ENCODE peak calls at places on chromosomes 16 and 17, in five cellular contexts. One of them, this sample, is unnamed.

GRCh38 chr16:83345846-83346245 is 461.9 kb upstream of the HSBP1 start:
- DNase-seq in NCI-H1105 treated with DMSO at 0.1 percent for 48 hours: peak
- DNase-seq in stimulated activated CD8-positive, alpha-beta memory T cell treated with anti-CD3 and anti-CD28 coated beads, Interleukin-7, amount 100 ng/mL, for 48 hours: no peak
- DNase-seq in AG09319: no peak
- DNase-seq in activated gamma-delta T cell: no peak
- DNase-seq in this sample: no peak

GRCh38 chr16:66970775-66971725 is 10.0 kb downstream of the CES3 start:
- DNase-seq in NCI-H1105 treated with DMSO at 0.1 percent for 48 hours: no peak
- DNase-seq in stimulated activated CD8-positive, alpha-beta memory T cell treated with anti-CD3 and anti-CD28 coated beads, Interleukin-7, amount 100 ng/mL, for 48 hours: no peak
- DNase-seq in AG09319: no peak
- DNase-seq in activated gamma-delta T cell: no peak
- DNase-seq in this sample: no peak

GRCh38 chr16:51152691-51153261 is 1.7 kb upstream of the SALL1 start:
- DNase-seq in NCI-H1105 treated with DMSO at 0.1 percent for 48 hours: no peak
- DNase-seq in stimulated activated CD8-positive, alpha-beta memory T cell treated with anti-CD3 and anti-CD28 coated beads, Interleukin-7, amount 100 ng/mL, for 48 hours: no peak
- DNase-seq in AG09319: no peak
- DNase-seq in activated gamma-delta T cell: no peak
- DNase-seq in this sample: no peak

GRCh38 chr16:30728904-30729672 is 19.1 kb upstream of the PHKG2 start:
- DNase-seq in NCI-H1105 treated with DMSO at 0.1 percent for 48 hours: no peak
- DNase-seq in stimulated activated CD8-positive, alpha-beta memory T cell treated with anti-CD3 and anti-CD28 coated beads, Interleukin-7, amount 100 ng/mL, for 48 hours: no peak
- DNase-seq in AG09319: no peak
- DNase-seq in activated gamma-delta T cell: no peak
- DNase-seq in this sample: no peak

GRCh38 chr16:89293276-89294143 is 76.0 kb downstream of the ZNF778 start:
- DNase-seq in NCI-H1105 treated with DMSO at 0.1 percent for 48 hours: no peak
- DNase-seq in stimulated activated CD8-positive, alpha-beta memory T cell treated with anti-CD3 and anti-CD28 coated beads, Interleukin-7, amount 100 ng/mL, for 48 hours: no peak
- DNase-seq in AG09319: no peak
- DNase-seq in activated gamma-delta T cell: no peak
- DNase-seq in this sample: no peak

GRCh38 chr16:27314161-27314723 is 468 bp downstream of the IL4R start:
- DNase-seq in NCI-H1105 treated with DMSO at 0.1 percent for 48 hours: no peak
- DNase-seq in stimulated activated CD8-positive, alpha-beta memory T cell treated with anti-CD3 and anti-CD28 coated beads, Interleukin-7, amount 100 ng/mL, for 48 hours: peak
- DNase-seq in AG09319: peak
- DNase-seq in activated gamma-delta T cell: no peak
- DNase-seq in this sample: peak

GRCh38 chr16:2970563-2970962 is 1.4 kb downstream of the PAQR4 start:
- DNase-seq in NCI-H1105 treated with DMSO at 0.1 percent for 48 hours: no peak
- DNase-seq in stimulated activated CD8-positive, alpha-beta memory T cell treated with anti-CD3 and anti-CD28 coated beads, Interleukin-7, amount 100 ng/mL, for 48 hours: no peak
- DNase-seq in AG09319: no peak
- DNase-seq in activated gamma-delta T cell: no peak
- DNase-seq in this sample: no peak

GRCh38 chr16:27911486-27911885 is 152.0 kb downstream of the GSG1L start:
- DNase-seq in NCI-H1105 treated with DMSO at 0.1 percent for 48 hours: no peak
- DNase-seq in stimulated activated CD8-positive, alpha-beta memory T cell treated with anti-CD3 and anti-CD28 coated beads, Interleukin-7, amount 100 ng/mL, for 48 hours: no peak
- DNase-seq in AG09319: no peak
- DNase-seq in activated gamma-delta T cell: no peak
- DNase-seq in this sample: no peak

GRCh38 chr17:40018211-40019121 is 3.2 kb downstream of the CSF3 start:
- DNase-seq in NCI-H1105 treated with DMSO at 0.1 percent for 48 hours: no peak
- DNase-seq in stimulated activated CD8-positive, alpha-beta memory T cell treated with anti-CD3 and anti-CD28 coated beads, Interleukin-7, amount 100 ng/mL, for 48 hours: no peak
- DNase-seq in AG09319: no peak
- DNase-seq in activated gamma-delta T cell: no peak
- DNase-seq in this sample: no peak

GRCh38 chr16:58366247-58367031 is 25.8 kb upstream of the GINS3 start:
- DNase-seq in NCI-H1105 treated with DMSO at 0.1 percent for 48 hours: no peak
- DNase-seq in stimulated activated CD8-positive, alpha-beta memory T cell treated with anti-CD3 and anti-CD28 coated beads, Interleukin-7, amount 100 ng/mL, for 48 hours: no peak
- DNase-seq in AG09319: no peak
- DNase-seq in activated gamma-delta T cell: no peak
- DNase-seq in this sample: no peak

GRCh38 chr16:83769397-83770008 is 38.3 kb upstream of the HSBP1 start:
- DNase-seq in NCI-H1105 treated with DMSO at 0.1 percent for 48 hours: no peak
- DNase-seq in stimulated activated CD8-positive, alpha-beta memory T cell treated with anti-CD3 and anti-CD28 coated beads, Interleukin-7, amount 100 ng/mL, for 48 hours: no peak
- DNase-seq in AG09319: no peak
- DNase-seq in activated gamma-delta T cell: no peak
- DNase-seq in this sample: no peak

GRCh38 chr16:24838554-24839266 is 7.1 kb upstream of the SLC5A11 start:
- DNase-seq in NCI-H1105 treated with DMSO at 0.1 percent for 48 hours: no peak
- DNase-seq in stimulated activated CD8-positive, alpha-beta memory T cell treated with anti-CD3 and anti-CD28 coated beads, Interleukin-7, amount 100 ng/mL, for 48 hours: no peak
- DNase-seq in AG09319: no peak
- DNase-seq in activated gamma-delta T cell: no peak
- DNase-seq in this sample: peak

GRCh38 chr16:86074651-86075487 is 175.9 kb downstream of the IRF8 start:
- DNase-seq in NCI-H1105 treated with DMSO at 0.1 percent for 48 hours: no peak
- DNase-seq in stimulated activated CD8-positive, alpha-beta memory T cell treated with anti-CD3 and anti-CD28 coated beads, Interleukin-7, amount 100 ng/mL, for 48 hours: no peak
- DNase-seq in AG09319: no peak
- DNase-seq in activated gamma-delta T cell: no peak
- DNase-seq in this sample: no peak

GRCh38 chr16:57915811-57916479 is 55.0 kb downstream of the CNGB1 start:
- DNase-seq in NCI-H1105 treated with DMSO at 0.1 percent for 48 hours: no peak
- DNase-seq in stimulated activated CD8-positive, alpha-beta memory T cell treated with anti-CD3 and anti-CD28 coated beads, Interleukin-7, amount 100 ng/mL, for 48 hours: no peak
- DNase-seq in AG09319: no peak
- DNase-seq in activated gamma-delta T cell: no peak
- DNase-seq in this sample: no peak

GRCh38 chr16:89696598-89697128 is 4.8 kb downstream of the SPATA2L start:
- DNase-seq in NCI-H1105 treated with DMSO at 0.1 percent for 48 hours: no peak
- DNase-seq in stimulated activated CD8-positive, alpha-beta memory T cell treated with anti-CD3 and anti-CD28 coated beads, Interleukin-7, amount 100 ng/mL, for 48 hours: no peak
- DNase-seq in AG09319: no peak
- DNase-seq in activated gamma-delta T cell: peak
- DNase-seq in this sample: no peak

GRCh38 chr16:17386229-17386628 is 84.5 kb downstream of the XYLT1 start:
- DNase-seq in NCI-H1105 treated with DMSO at 0.1 percent for 48 hours: no peak
- DNase-seq in stimulated activated CD8-positive, alpha-beta memory T cell treated with anti-CD3 and anti-CD28 coated beads, Interleukin-7, amount 100 ng/mL, for 48 hours: no peak
- DNase-seq in AG09319: no peak
- DNase-seq in activated gamma-delta T cell: no peak
- DNase-seq in this sample: no peak

This sample was measured in astrocyte of the cerebellum.